ENCODE peak calls at places on chromosomes 1 and 21, in five cellular contexts. One of them, this sample, is unnamed.

GRCh38 chr21:42187976-42188653 is 30.8 kb upstream of the ABCG1 start:
- DNase-seq in neural progenitor cell: no peak
- DNase-seq in sigmoid colon: peak; percentile 77
- DNase-seq in gastrocnemius medialis: peak; percentile 38
- DNase-seq in astrocyte: peak; percentile 13
- DNase-seq in this sample: no peak

GRCh38 chr1:228989992-228990827 is 254.9 kb downstream of the RHOU start:
- DNase-seq in sigmoid colon: peak; percentile 93
- DNase-seq in neural progenitor cell: no peak
- DNase-seq in gastrocnemius medialis: peak; percentile 68
- DNase-seq in astrocyte: no peak
- DNase-seq in this sample: peak; percentile 35

GRCh38 chr1:245715291-245715701 is 560.5 kb downstream of the KIF26B start:
- DNase-seq in astrocyte: peak; percentile 65
- DNase-seq in sigmoid colon: no peak
- DNase-seq in neural progenitor cell: no peak
- DNase-seq in gastrocnemius medialis: no peak
- DNase-seq in this sample: peak; percentile 63

GRCh38 chr1:54409156-54410142 is 3.3 kb upstream of the SSBP3 start:
- DNase-seq in neural progenitor cell: no peak
- DNase-seq in astrocyte: no peak
- DNase-seq in sigmoid colon: no peak
- DNase-seq in gastrocnemius medialis: no peak
- DNase-seq in this sample: no peak

GRCh38 chr1:183080406-183080805 is 57.2 kb downstream of the LAMC1 start:
- DNase-seq in astrocyte: peak; percentile 72
- DNase-seq in sigmoid colon: no peak
- DNase-seq in neural progenitor cell: no peak
- DNase-seq in gastrocnemius medialis: no peak
- DNase-seq in this sample: no peak

GRCh38 chr1:167090289-167090942 is at the start of gene GPA33:
- DNase-seq in neural progenitor cell: no peak
- DNase-seq in astrocyte: no peak
- DNase-seq in gastrocnemius medialis: no peak
- DNase-seq in sigmoid colon: no peak
- DNase-seq in this sample: no peak

GRCh38 chr1:174191255-174191906 is 32.1 kb downstream of the RABGAP1L start:
- DNase-seq in gastrocnemius medialis: no peak
- DNase-seq in sigmoid colon: no peak
- DNase-seq in astrocyte: peak; percentile 73
- DNase-seq in neural progenitor cell: no peak
- DNase-seq in this sample: peak; percentile 61

GRCh38 chr1:201360486-201360885 is 17.0 kb downstream of the TNNT2 start:
- DNase-seq in gastrocnemius medialis: no peak
- DNase-seq in neural progenitor cell: no peak
- DNase-seq in sigmoid colon: no peak
- DNase-seq in astrocyte: no peak
- DNase-seq in this sample: no peak

GRCh38 chr1:103496014-103496635 is 29.4 kb upstream of the RNPC3 start:
- DNase-seq in neural progenitor cell: no peak
- DNase-seq in gastrocnemius medialis: no peak
- DNase-seq in sigmoid colon: no peak
- DNase-seq in astrocyte: peak; percentile 80
- DNase-seq in this sample: no peak

GRCh38 chr1:161890574-161890973 is 124.5 kb downstream of the ATF6 start:
- DNase-seq in neural progenitor cell: no peak
- DNase-seq in astrocyte: no peak
- DNase-seq in gastrocnemius medialis: no peak
- DNase-seq in sigmoid colon: no peak
- DNase-seq in this sample: no peak

GRCh38 chr1:8547791-8548190 is 229.9 kb downstream of the SLC45A1 start:
- DNase-seq in sigmoid colon: no peak
- DNase-seq in gastrocnemius medialis: no peak
- DNase-seq in neural progenitor cell: no peak
- DNase-seq in astrocyte: no peak
- DNase-seq in this sample: no peak

GRCh38 chr1:8552135-8552534 is 234.2 kb downstream of the SLC45A1 start:
- DNase-seq in gastrocnemius medialis: no peak
- DNase-seq in sigmoid colon: no peak
- DNase-seq in neural progenitor cell: peak; percentile 81
- DNase-seq in astrocyte: no peak
- DNase-seq in this sample: no peak

GRCh38 chr1:8551613-8552093 is 233.7 kb downstream of the SLC45A1 start:
- DNase-seq in neural progenitor cell: no peak
- DNase-seq in astrocyte: no peak
- DNase-seq in gastrocnemius medialis: no peak
- DNase-seq in sigmoid colon: no peak
- DNase-seq in this sample: no peak

GRCh38 chr1:8552820-8553397 is 235.0 kb downstream of the SLC45A1 start:
- DNase-seq in neural progenitor cell: no peak
- DNase-seq in astrocyte: no peak
- DNase-seq in sigmoid colon: no peak
- DNase-seq in gastrocnemius medialis: no peak
- DNase-seq in this sample: no peak

GRCh38 chr1:8551057-8551456 is 233.1 kb downstream of the SLC45A1 start:
- DNase-seq in neural progenitor cell: peak; percentile 36
- DNase-seq in sigmoid colon: no peak
- DNase-seq in gastrocnemius medialis: no peak
- DNase-seq in astrocyte: no peak
- DNase-seq in this sample: no peak
- H3K4me3 ChIP-seq in neural progenitor cell: no peak overlapping the region
- H3K4me3 ChIP-seq in sigmoid colon: no peak overlapping the region
- H3K4me3 ChIP-seq in gastrocnemius medialis: no peak overlapping the region
- H3K4me3 ChIP-seq in astrocyte: no peak overlapping the region
- H3K4me3 ChIP-seq in this sample: no peak overlapping the region

GRCh38 chr1:25967308-25967707 is 30.6 kb downstream of the PAFAH2 start:
- DNase-seq in astrocyte: no peak
- DNase-seq in neural progenitor cell: no peak
- DNase-seq in gastrocnemius medialis: no peak
- DNase-seq in sigmoid colon: no peak
- DNase-seq in this sample: no peak
- H3K36me3 ChIP-seq in astrocyte: peaks cover 6% of the 10 kb centered on the region
- H3K36me3 ChIP-seq in neural progenitor cell: no peaks in the 10 kb centered on the region
- H3K36me3 ChIP-seq in gastrocnemius medialis: no peaks in the 10 kb centered on the region
- H3K36me3 ChIP-seq in sigmoid colon: no peaks in the 10 kb centered on the region
- H3K36me3 ChIP-seq in this sample: no peaks in the 10 kb centered on the region

DNA sequence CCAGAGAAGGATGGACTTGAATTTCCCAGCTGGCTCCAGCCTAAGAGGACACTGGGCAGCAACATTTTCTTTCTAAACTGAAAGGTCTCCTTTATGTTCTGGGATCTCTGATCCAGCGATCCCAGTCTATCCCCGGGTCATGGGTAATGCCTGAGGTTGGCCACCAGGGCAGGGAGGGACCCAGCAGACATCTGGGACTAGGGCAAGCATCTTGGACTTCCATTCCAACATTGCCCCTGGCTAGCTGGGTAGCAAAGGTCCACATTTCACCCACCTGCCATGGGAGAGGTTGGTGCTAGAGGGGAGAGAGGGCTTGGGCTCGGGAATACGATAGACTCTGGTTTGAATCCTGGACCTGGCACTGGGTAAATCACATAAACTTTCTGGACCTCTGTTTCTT is 84.6 kb downstream of the LRRN2 start:
- DNase-seq in sigmoid colon: no peak
- DNase-seq in astrocyte: no peak
- DNase-seq in gastrocnemius medialis: no peak
- DNase-seq in neural progenitor cell: no peak
- DNase-seq in this sample: no peak
- TF ChIP-seq CTCF in sigmoid colon: no peak
- TF ChIP-seq CTCF in astrocyte: no peak
- TF ChIP-seq CTCF in gastrocnemius medialis: no peak
- TF ChIP-seq CTCF in neural progenitor cell: peak; percentile 42
- TF ChIP-seq CTCF in this sample: peak; percentile 19

GRCh38 chr21:31011412-31011811 is 26.9 kb downstream of the KRTAP19-8 start:
- DNase-seq in gastrocnemius medialis: no peak
- DNase-seq in neural progenitor cell: no peak
- DNase-seq in astrocyte: no peak
- DNase-seq in sigmoid colon: no peak
- DNase-seq in this sample: no peak
- H3K4me3 ChIP-seq in gastrocnemius medialis: no peak overlapping the region
- H3K4me3 ChIP-seq in neural progenitor cell: no peak overlapping the region
- H3K4me3 ChIP-seq in astrocyte: no peak overlapping the region
- H3K4me3 ChIP-seq in sigmoid colon: no peak overlapping the region
- H3K4me3 ChIP-seq in this sample: no peak overlapping the region

GRCh38 chr21:28975401-28975800 is 17.3 kb downstream of the LTN1 start:
- DNase-seq in neural progenitor cell: no peak
- DNase-seq in gastrocnemius medialis: no peak
- DNase-seq in astrocyte: no peak
- DNase-seq in sigmoid colon: no peak
- DNase-seq in this sample: no peak
- H3K36me3 ChIP-seq in neural progenitor cell: peaks cover 2% of the 10 kb centered on the region
- H3K36me3 ChIP-seq in gastrocnemius medialis: no peaks in the 10 kb centered on the region
- H3K36me3 ChIP-seq in astrocyte: peaks cover 10% of the 10 kb centered on the region
- H3K36me3 ChIP-seq in sigmoid colon: peaks cover 7% of the 10 kb centered on the region
- H3K36me3 ChIP-seq in this sample: no peaks in the 10 kb centered on the region

GRCh38 chr1:31878018-31878417 is 60.1 kb downstream of the PTP4A2 start:
- DNase-seq in gastrocnemius medialis: peak; percentile 16
- DNase-seq in astrocyte: no peak
- DNase-seq in neural progenitor cell: no peak
- DNase-seq in sigmoid colon: no peak
- DNase-seq in this sample: no peak
- TF ChIP-seq CTCF in gastrocnemius medialis: no peak
- TF ChIP-seq CTCF in astrocyte: no peak
- TF ChIP-seq CTCF in neural progenitor cell: no peak
- TF ChIP-seq CTCF in sigmoid colon: no peak
- TF ChIP-seq CTCF in this sample: no peak

This sample was measured in kidney epithelial cell.